ENCODE peak calls at places on chromosome 18, in nine cellular contexts. M is OCI-LY7; G is thyroid gland; E is HepG2; T is CD8-positive, alpha-beta T cell; O is upper lobe of right lung; W is colonic mucosa; K is cardiac muscle cell; V is IMR-90. I is an unnamed sample.

GRCh38 chr18:6222271-6222670 is 192.4 kb downstream of the L3MBTL4 start:
- DNase-seq in E (no peak), T (no peak), O (no peak), G (no peak), V (no peak), K (no peak), W (no peak), M (no peak), I (no peak)

GRCh38 chr18:24553886-24554285 is 93.4 kb downstream of the HRH4 start:
- DNase-seq in E (no peak), O (no peak), M (no peak), T (no peak), W (no peak), G (no peak), V (no peak), K (no peak), I (no peak)

GRCh38 chr18:9380101-9380500 is 45.5 kb downstream of the TWSG1 start:
- DNase-seq in O (no peak), G (no peak), M (no peak), E (no peak), V (peak; percentile 48), T (no peak), K (peak; percentile 23), W (no peak), I (no peak)

GRCh38 chr18:54149078-54149697 is 75.3 kb downstream of the MBD2 start:
- DNase-seq in M (no peak), W (no peak), T (no peak), G (peak; percentile 19), O (no peak), V (peak; percentile 88), E (peak; percentile 27), K (peak; percentile 93), I (peak; percentile 82)

GRCh38 chr18:30763913-30764350 is 278.6 kb downstream of the DSC3 start:
- DNase-seq in O (no peak), V (no peak), G (no peak), W (no peak), T (no peak), M (no peak), K (no peak), E (no peak), I (no peak)

GRCh38 chr18:75036941-75037516 is 171.9 kb downstream of the PTGR3 start:
- DNase-seq in W (no peak), V (peak; percentile 86), M (no peak), T (no peak), O (no peak), E (peak; percentile 18), G (no peak), K (peak; percentile 2), I (no peak)

GRCh38 chr18:44799422-44800421 is 119.0 kb downstream of the SETBP1 start:
- DNase-seq in V (no peak), W (no peak), G (no peak), M (peak; percentile 16), T (no peak), E (no peak), O (no peak), K (no peak), I (no peak)

GRCh38 chr18:7177131-7177744 is 53.7 kb upstream of the LRRC30 start:
- DNase-seq in E (peak; percentile 45), T (no peak), O (no peak), G (peak; percentile 70), K (peak; percentile 92), V (peak; percentile 85), M (peak; percentile 8), W (no peak), I (peak; percentile 70)

GRCh38 chr18:74450626-74451025 is 6.5 kb downstream of the DIPK1C start:
- DNase-seq in M (no peak), W (no peak), V (no peak), G (no peak), O (no peak), T (no peak), K (no peak), E (no peak), I (no peak)

GRCh38 chr18:13520741-13521140 is 205.6 kb downstream of the FAM210A start:
- DNase-seq in K (no peak), G (no peak), M (no peak), W (no peak), E (no peak), O (no peak), V (no peak), T (no peak), I (no peak)

GRCh38 chr18:60691061-60691460 is 318.5 kb upstream of the MC4R start:
- DNase-seq in O (no peak), G (no peak), K (no peak), M (no peak), W (no peak), T (no peak), E (no peak), V (no peak), I (no peak)

GRCh38 chr18:73980289-73980979 is 167.2 kb downstream of the FBXO15 start:
- DNase-seq in O (no peak), M (no peak), E (peak; percentile 9), K (peak; percentile 13), V (peak; percentile 25), G (no peak), W (no peak), T (no peak), I (peak; percentile 14)

GRCh38 chr18:34867520-34867919 is 157.4 kb downstream of the DTNA start:
- DNase-seq in W (no peak), M (peak; percentile 10), E (peak; percentile 12), K (peak; percentile 43), G (no peak), V (no peak), O (no peak), T (no peak), I (no peak)
- TF ChIP-seq CTCF in W (no peak), M (peak; percentile 61), E (peak; percentile 68), K (peak; percentile 38), G (no peak), V (no peak), O (no peak), T (no peak), I (no peak)

DNA sequence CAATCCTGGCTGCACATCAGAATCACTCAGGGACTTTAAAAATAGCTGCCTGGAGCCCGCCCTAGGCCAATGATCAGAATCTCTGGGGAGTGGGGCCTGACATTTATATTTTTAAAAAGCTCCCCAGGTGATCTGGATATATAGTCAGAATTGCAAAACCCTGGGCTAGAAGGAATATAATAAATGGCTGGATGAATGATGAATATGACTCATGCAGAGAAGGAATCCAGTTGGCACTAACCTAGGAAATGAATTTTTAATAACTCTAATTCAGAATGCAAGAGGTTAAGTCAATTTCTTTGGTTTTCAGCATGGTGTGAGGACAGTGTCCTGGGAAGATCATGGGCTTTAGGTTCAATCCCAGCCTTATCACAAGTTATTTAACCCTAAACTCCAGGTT is 92.7 kb downstream of the COLEC12 start:
- DNase-seq in G (no peak), V (no peak), K (no peak), T (no peak), M (no peak), E (no peak), W (no peak), O (no peak), I (peak; percentile 25)
- H3K27ac ChIP-seq in G (no peak overlapping the region), V (no peak overlapping the region), K (no peak overlapping the region), T (no peak overlapping the region), M (no peak overlapping the region), E (no peak overlapping the region), W (no peak overlapping the region), O (no peak overlapping the region), I (no peak overlapping the region)

GRCh38 chr18:63069496-63069895 is 250.1 kb downstream of the BCL2 start:
- DNase-seq in M (no peak), K (no peak), V (no peak), E (no peak), T (no peak), O (no peak), G (no peak), W (no peak), I (no peak)

GRCh38 chr18:63071566-63072175 is 247.9 kb downstream of the BCL2 start:
- DNase-seq in E (no peak), K (no peak), T (no peak), G (no peak), O (no peak), V (no peak), M (no peak), W (no peak), I (no peak)

GRCh38 chr18:63070750-63071502 is 248.6 kb downstream of the BCL2 start:
- DNase-seq in K (no peak), W (peak; percentile 60), E (peak; percentile 6), G (no peak), V (no peak), T (no peak), O (no peak), M (no peak), I (no peak)

GRCh38 chr18:63074987-63075404 is 244.6 kb downstream of the BCL2 start:
- DNase-seq in G (peak; percentile 76), K (peak; percentile 50), W (peak; percentile 92), O (peak; percentile 92), T (peak; percentile 46), E (peak; percentile 12), M (no peak), V (peak; percentile 16), I (peak; percentile 76)

DNA sequence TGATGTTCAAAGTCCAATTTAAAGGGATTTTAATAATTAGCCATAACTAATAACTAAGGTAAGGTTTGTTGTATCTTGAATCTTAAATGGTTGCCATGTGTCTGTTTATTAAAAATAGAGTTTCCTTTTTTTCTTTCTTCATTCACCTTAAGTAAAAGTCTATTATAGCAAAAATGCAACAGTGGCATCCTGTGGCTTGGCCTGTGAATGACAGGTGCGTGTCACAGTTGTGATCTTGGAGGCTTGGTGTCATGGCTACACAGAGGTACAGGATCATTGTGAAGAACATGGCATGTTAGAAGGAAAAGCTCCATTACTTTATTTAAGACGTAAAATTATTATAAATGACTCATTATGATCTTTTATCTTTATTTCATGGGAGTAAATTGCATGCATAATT is 246.1 kb downstream of the BCL2 start:
- DNase-seq in K (no peak), E (peak; percentile 7), G (no peak), V (no peak), O (no peak), T (no peak), M (peak; percentile 1), W (no peak), I (no peak)
- TF ChIP-seq CTCF in K (no peak), E (peak; percentile 43), G (no peak), V (no peak), O (no peak), T (no peak), M (peak; percentile 53), W (no peak), I (no peak)

GRCh38 chr18:49678440-49678839 is 116.6 kb downstream of the LIPG start:
- DNase-seq in M (no peak), W (no peak), T (no peak), O (no peak), G (no peak), E (no peak), K (no peak), V (no peak), I (no peak)
- H3K27ac ChIP-seq in M (no peak overlapping the region), W (peak overlapping the region; percentile 33), T (no peak overlapping the region), O (no peak overlapping the region), G (no peak overlapping the region), E (no peak overlapping the region), K (no peak overlapping the region), V (no peak overlapping the region), I (no peak overlapping the region)

GRCh38 chr18:37284260-37284659 is 281.3 kb downstream of the CELF4 start:
- DNase-seq in O (no peak), M (no peak), V (no peak), E (no peak), W (no peak), K (no peak), T (no peak), G (no peak), I (no peak)
- TF ChIP-seq CTCF in O (no peak), M (no peak), V (no peak), E (no peak), W (no peak), K (no peak), T (no peak), G (no peak), I (no peak)